ENCODE peak calls at places on chromosome 12, in ten cellular contexts. V, T, Q, X, D, J, M, K, Y and Z are unnamed samples.

GRCh38 chr12:125193798-125194562 is 128.7 kb downstream of the AACS start:
- DNase-seq in V (no peak), T (no peak), Q (peak), X (peak), D (peak), J (no peak), M (no peak), K (no peak), Y (peak), Z (no peak)

GRCh38 chr12:5201554-5202243 is 158.0 kb downstream of the KCNA5 start:
- DNase-seq in V (no peak), T (no peak), Q (peak), X (peak), D (no peak), J (no peak), M (peak), K (no peak), Y (peak), Z (no peak)

GRCh38 chr12:124477109-124477915 is 90.1 kb downstream of the NCOR2 start:
- DNase-seq in V (no peak), T (no peak), Q (no peak), X (no peak), D (no peak), J (no peak), M (no peak), K (no peak), Y (no peak), Z (no peak)

GRCh38 chr12:113320401-113320800 is 14.5 kb downstream of the SLC8B1 start:
- DNase-seq in V (no peak), T (no peak), Q (no peak), X (no peak), D (no peak), J (no peak), M (no peak), K (no peak), Y (no peak), Z (no peak)

GRCh38 chr12:59850268-59850667 is 254.4 kb downstream of the SLC16A7 start:
- DNase-seq in V (no peak), T (no peak), Q (no peak), X (no peak), D (no peak), J (no peak), M (no peak), K (no peak), Y (no peak), Z (no peak)

GRCh38 chr12:68336754-68337343 is 4.7 kb upstream of the MDM1 start:
- DNase-seq in V (no peak), T (no peak), Q (peak), X (no peak), D (no peak), J (no peak), M (no peak), K (no peak), Y (no peak), Z (no peak)

GRCh38 chr12:89544730-89545184 is 18.9 kb upstream of the POC1B start:
- DNase-seq in V (no peak), T (no peak), Q (peak), X (no peak), D (peak), J (no peak), M (peak), K (no peak), Y (peak), Z (no peak)

GRCh38 chr12:51923506-51924365 is 16.4 kb downstream of the ACVRL1 start:
- DNase-seq in V (no peak), T (peak), Q (no peak), X (peak), D (peak), J (no peak), M (peak), K (peak), Y (no peak), Z (no peak)

GRCh38 chr12:54419088-54419887 is at the start of gene ITGA5:
- DNase-seq in V (peak), T (peak), Q (peak), X (peak), D (peak), J (peak), M (peak), K (no peak), Y (peak), Z (no peak)

GRCh38 chr12:116719661-116720060 is 18.2 kb downstream of the SPRING1 start:
- DNase-seq in V (no peak), T (no peak), Q (no peak), X (no peak), D (no peak), J (no peak), M (peak), K (no peak), Y (no peak), Z (no peak)

GRCh38 chr12:28097221-28097620 is 93.0 kb upstream of the CCDC91 start:
- DNase-seq in V (no peak), T (no peak), Q (no peak), X (no peak), D (peak), J (no peak), M (no peak), K (no peak), Y (no peak), Z (no peak)